ENCODE peak calls at places on chromosomes 11 and 22, in four cellular contexts. One of them, this sample, is unnamed.

GRCh38 chr11:35815556-35816315 is 128.1 kb upstream of the LDLRAD3 start:
- DNase-seq in neuronal stem cell: no peak
- DNase-seq in CD4-positive, alpha-beta T cell: no peak
- DNase-seq in nephron progenitor cell: no peak
- DNase-seq in this sample: no peak

GRCh38 chr11:120811731-120812130 is 212.2 kb upstream of the TBCEL start:
- DNase-seq in nephron progenitor cell: no peak
- DNase-seq in CD4-positive, alpha-beta T cell: no peak
- DNase-seq in neuronal stem cell: no peak
- DNase-seq in this sample: no peak

GRCh38 chr11:68297812-68298658 is 14.4 kb upstream of the LRP5 start:
- DNase-seq in neuronal stem cell: peak
- DNase-seq in CD4-positive, alpha-beta T cell: peak
- DNase-seq in nephron progenitor cell: peak
- DNase-seq in this sample: peak

GRCh38 chr11:27116684-27117083 is 76.1 kb downstream of the BBOX1 start:
- DNase-seq in nephron progenitor cell: no peak
- DNase-seq in CD4-positive, alpha-beta T cell: no peak
- DNase-seq in neuronal stem cell: no peak
- DNase-seq in this sample: no peak

GRCh38 chr11:122459064-122459463 is 196.5 kb upstream of the UBASH3B start:
- DNase-seq in nephron progenitor cell: no peak
- DNase-seq in CD4-positive, alpha-beta T cell: no peak
- DNase-seq in neuronal stem cell: no peak
- DNase-seq in this sample: no peak

GRCh38 chr11:75762885-75763284 is 5.7 kb upstream of the DGAT2 start:
- DNase-seq in neuronal stem cell: no peak
- DNase-seq in nephron progenitor cell: no peak
- DNase-seq in CD4-positive, alpha-beta T cell: no peak
- DNase-seq in this sample: no peak

GRCh38 chr11:110473666-110474065 is 43.9 kb downstream of the FDX1 start:
- DNase-seq in neuronal stem cell: no peak
- DNase-seq in nephron progenitor cell: no peak
- DNase-seq in CD4-positive, alpha-beta T cell: no peak
- DNase-seq in this sample: no peak

GRCh38 chr11:11620251-11620965 is 1.4 kb downstream of the GALNT18 start:
- DNase-seq in nephron progenitor cell: peak
- DNase-seq in neuronal stem cell: peak
- DNase-seq in CD4-positive, alpha-beta T cell: no peak
- DNase-seq in this sample: no peak

GRCh38 chr11:75946531-75947530 is 131.8 kb downstream of the UVRAG start:
- DNase-seq in CD4-positive, alpha-beta T cell: no peak
- DNase-seq in neuronal stem cell: no peak
- DNase-seq in nephron progenitor cell: no peak
- DNase-seq in this sample: no peak

GRCh38 chr11:121318848-121319834 is 26.6 kb downstream of the SC5D start:
- DNase-seq in nephron progenitor cell: peak
- DNase-seq in CD4-positive, alpha-beta T cell: no peak
- DNase-seq in neuronal stem cell: peak
- DNase-seq in this sample: no peak

GRCh38 chr11:115425243-115425642 is 79.0 kb downstream of the CADM1 start:
- DNase-seq in CD4-positive, alpha-beta T cell: no peak
- DNase-seq in nephron progenitor cell: no peak
- DNase-seq in neuronal stem cell: no peak
- DNase-seq in this sample: no peak

GRCh38 chr22:24760708-24761306 is 13.7 kb downstream of the PIWIL3 start:
- DNase-seq in neuronal stem cell: no peak
- DNase-seq in CD4-positive, alpha-beta T cell: no peak
- DNase-seq in nephron progenitor cell: no peak
- DNase-seq in this sample: no peak

GRCh38 chr11:57219021-57219627 is 17.9 kb downstream of the APLNR start:
- DNase-seq in nephron progenitor cell: no peak
- DNase-seq in CD4-positive, alpha-beta T cell: no peak
- DNase-seq in neuronal stem cell: no peak
- DNase-seq in this sample: no peak

GRCh38 chr11:128796275-128796674 is 70.8 kb downstream of the KCNJ1 start:
- DNase-seq in neuronal stem cell: no peak
- DNase-seq in nephron progenitor cell: no peak
- DNase-seq in CD4-positive, alpha-beta T cell: no peak
- DNase-seq in this sample: no peak

GRCh38 chr11:103731681-103732080 is 304.8 kb upstream of the DDI1 start:
- DNase-seq in CD4-positive, alpha-beta T cell: no peak
- DNase-seq in nephron progenitor cell: no peak
- DNase-seq in neuronal stem cell: no peak
- DNase-seq in this sample: no peak

GRCh38 chr11:46889689-46890475 is 28.5 kb downstream of the LRP4 start:
- DNase-seq in neuronal stem cell: peak
- DNase-seq in nephron progenitor cell: peak
- DNase-seq in CD4-positive, alpha-beta T cell: peak
- DNase-seq in this sample: peak

GRCh38 chr11:128694618-128695481 is 978 bp downstream of the FLI1 start:
- DNase-seq in nephron progenitor cell: peak
- DNase-seq in CD4-positive, alpha-beta T cell: peak
- DNase-seq in neuronal stem cell: no peak
- DNase-seq in this sample: no peak

GRCh38 chr22:47816121-47816915 is 1053.9 kb downstream of the TBC1D22A start:
- DNase-seq in nephron progenitor cell: no peak
- DNase-seq in neuronal stem cell: no peak
- DNase-seq in CD4-positive, alpha-beta T cell: no peak
- DNase-seq in this sample: no peak

GRCh38 chr11:111819161-111820058 is 52.0 kb downstream of the ALG9 start:
- DNase-seq in nephron progenitor cell: no peak
- DNase-seq in neuronal stem cell: no peak
- DNase-seq in CD4-positive, alpha-beta T cell: no peak
- DNase-seq in this sample: no peak

GRCh38 chr11:94728541-94728940 is 39.6 kb upstream of the AMOTL1 start:
- DNase-seq in nephron progenitor cell: no peak
- DNase-seq in neuronal stem cell: no peak
- DNase-seq in CD4-positive, alpha-beta T cell: no peak
- DNase-seq in this sample: no peak

GRCh38 chr11:64356498-64357411 is 2.2 kb upstream of the RPS6KA4 start:
- DNase-seq in neuronal stem cell: peak
- DNase-seq in CD4-positive, alpha-beta T cell: no peak
- DNase-seq in nephron progenitor cell: peak
- DNase-seq in this sample: no peak

GRCh38 chr11:106076421-106076922 is 675 bp downstream of the KBTBD3 start:
- DNase-seq in CD4-positive, alpha-beta T cell: no peak
- DNase-seq in nephron progenitor cell: peak
- DNase-seq in neuronal stem cell: no peak
- DNase-seq in this sample: no peak

GRCh38 chr22:49616356-49617231 is 211.1 kb downstream of the BRD1 start:
- DNase-seq in CD4-positive, alpha-beta T cell: no peak
- DNase-seq in neuronal stem cell: no peak
- DNase-seq in nephron progenitor cell: no peak
- DNase-seq in this sample: no peak

GRCh38 chr11:69657911-69658605 is 17.1 kb downstream of the LTO1 start:
- DNase-seq in nephron progenitor cell: peak
- DNase-seq in CD4-positive, alpha-beta T cell: no peak
- DNase-seq in neuronal stem cell: peak
- DNase-seq in this sample: no peak

GRCh38 chr11:65204646-65205601 is 23.2 kb downstream of the CAPN1 start:
- DNase-seq in nephron progenitor cell: peak
- DNase-seq in neuronal stem cell: peak
- DNase-seq in CD4-positive, alpha-beta T cell: peak
- DNase-seq in this sample: no peak

GRCh38 chr11:120877746-120878365 is 146.0 kb upstream of the TBCEL start:
- DNase-seq in neuronal stem cell: no peak
- DNase-seq in CD4-positive, alpha-beta T cell: no peak
- DNase-seq in nephron progenitor cell: no peak
- DNase-seq in this sample: no peak

GRCh38 chr11:86688398-86689179 is 16.2 kb upstream of the ME3 start:
- DNase-seq in nephron progenitor cell: no peak
- DNase-seq in CD4-positive, alpha-beta T cell: no peak
- DNase-seq in neuronal stem cell: no peak
- DNase-seq in this sample: no peak

GRCh38 chr22:37940698-37941376 is 12.6 kb downstream of the C22orf23 start:
- DNase-seq in neuronal stem cell: no peak
- DNase-seq in nephron progenitor cell: no peak
- DNase-seq in CD4-positive, alpha-beta T cell: no peak
- DNase-seq in this sample: no peak

GRCh38 chr11:129143335-129143734 is 48.8 kb downstream of the ARHGAP32 start:
- DNase-seq in neuronal stem cell: peak
- DNase-seq in CD4-positive, alpha-beta T cell: no peak
- DNase-seq in nephron progenitor cell: no peak
- DNase-seq in this sample: no peak

GRCh38 chr11:94834931-94835330 is 66.8 kb downstream of the AMOTL1 start:
- DNase-seq in CD4-positive, alpha-beta T cell: no peak
- DNase-seq in nephron progenitor cell: no peak
- DNase-seq in neuronal stem cell: no peak
- DNase-seq in this sample: no peak

GRCh38 chr22:47115518-47115890 is 353.1 kb downstream of the TBC1D22A start:
- DNase-seq in neuronal stem cell: no peak
- DNase-seq in CD4-positive, alpha-beta T cell: no peak
- DNase-seq in nephron progenitor cell: no peak
- DNase-seq in this sample: no peak

GRCh38 chr11:70306586-70307033 is 36.1 kb downstream of the PPFIA1 start:
- DNase-seq in nephron progenitor cell: no peak
- DNase-seq in neuronal stem cell: no peak
- DNase-seq in CD4-positive, alpha-beta T cell: no peak
- DNase-seq in this sample: no peak

GRCh38 chr11:115611343-115611742 is 107.1 kb upstream of the CADM1 start:
- DNase-seq in nephron progenitor cell: no peak
- DNase-seq in CD4-positive, alpha-beta T cell: no peak
- DNase-seq in neuronal stem cell: peak
- DNase-seq in this sample: no peak

GRCh38 chr11:27039873-27040272 is 742 bp upstream of the BBOX1 start:
- DNase-seq in nephron progenitor cell: no peak
- DNase-seq in CD4-positive, alpha-beta T cell: no peak
- DNase-seq in neuronal stem cell: no peak
- DNase-seq in this sample: no peak

GRCh38 chr11:2287102-2287501 is 14.6 kb downstream of the C11orf21 start:
- DNase-seq in neuronal stem cell: no peak
- DNase-seq in nephron progenitor cell: no peak
- DNase-seq in CD4-positive, alpha-beta T cell: no peak
- DNase-seq in this sample: no peak

GRCh38 chr22:49871482-49871881 is 17.8 kb downstream of the ZBED4 start:
- DNase-seq in CD4-positive, alpha-beta T cell: no peak
- DNase-seq in neuronal stem cell: no peak
- DNase-seq in nephron progenitor cell: no peak
- DNase-seq in this sample: no peak

This sample was measured in iPS DF 6.9.